ENCODE peak calls at places on chromosomes 13 and 19, in ten cellular contexts. K is pancreas; G is A549; N is CD8-positive, alpha-beta T cell; X is epithelial cell of esophagus; D is progenitor cell of endocrine pancreas; L is WTC11; B is psoas muscle; E is neural crest cell; C is mesothelial cell of epicardium. Y is an unnamed sample.

GRCh38 chr13:44257806-44258205 is 115.8 kb upstream of the SERP2 start:
- DNase-seq in K (no peak), G (no peak), N (no peak), X (no peak), D (no peak), L (no peak), B (no peak), E (no peak), C (no peak), Y (no peak)

GRCh38 chr13:76647550-76647949 is 238.7 kb downstream of the KCTD12 start:
- DNase-seq in K (no peak), G (no peak), N (no peak), X (peak), D (no peak), L (no peak), B (no peak), E (no peak), C (no peak), Y (no peak)

GRCh38 chr13:28408235-28408848 is 86.6 kb downstream of the FLT1 start:
- DNase-seq in K (no peak), G (no peak), N (no peak), X (no peak), D (no peak), L (no peak), B (peak), E (no peak), C (no peak), Y (no peak)

GRCh38 chr19:2905918-2906519 is 5.3 kb downstream of the ZNF57 start:
- DNase-seq in K (no peak), G (no peak), N (no peak), X (no peak), D (no peak), L (no peak), B (no peak), E (no peak), C (no peak), Y (no peak)

GRCh38 chr13:111623170-111623569 is 302.7 kb downstream of the TEX29 start:
- DNase-seq in K (no peak), G (no peak), N (peak), X (no peak), D (no peak), L (no peak), B (no peak), E (no peak), C (no peak), Y (no peak)

GRCh38 chr19:24074720-24075119 is 12.3 kb upstream of the ZNF254 start:
- DNase-seq in K (no peak), G (no peak), N (peak), X (peak), D (no peak), L (no peak), B (no peak), E (no peak), C (no peak), Y (no peak)

GRCh38 chr13:27170221-27170520 is 1.4 kb downstream of the USP12 start:
- DNase-seq in K (no peak), G (no peak), N (no peak), X (peak), D (no peak), L (no peak), B (no peak), E (no peak), C (no peak), Y (no peak)

GRCh38 chr19:28793391-28794168 is 419.4 kb downstream of the UQCRFS1 start:
- DNase-seq in K (peak), G (no peak), N (no peak), X (no peak), D (peak), L (peak), B (no peak), E (peak), C (no peak), Y (no peak)

GRCh38 chr19:44452367-44452766 is 4.1 kb upstream of the ZNF229 start:
- DNase-seq in K (no peak), G (no peak), N (no peak), X (no peak), D (no peak), L (no peak), B (no peak), E (no peak), C (no peak), Y (no peak)

GRCh38 chr13:112959206-112959605 is 9.8 kb upstream of the MCF2L start:
- DNase-seq in K (no peak), G (no peak), N (no peak), X (no peak), D (no peak), L (no peak), B (no peak), E (no peak), C (no peak), Y (no peak)

GRCh38 chr19:6060600-6061391 is 49.5 kb downstream of the RFX2 start:
- DNase-seq in K (no peak), G (no peak), N (peak), X (no peak), D (no peak), L (no peak), B (peak), E (no peak), C (no peak), Y (no peak)

GRCh38 chr19:10395003-10395402 is 8.3 kb downstream of the CDC37 start:
- DNase-seq in K (no peak), G (no peak), N (no peak), X (no peak), D (no peak), L (no peak), B (no peak), E (no peak), C (no peak), Y (no peak)
- TF ChIP-seq CTCF in K (no peak), G (no peak), N (no peak), X (no peak), D (no peak), L (no peak), B (no peak), E (no peak), C (no peak), Y (no peak)

DNA sequence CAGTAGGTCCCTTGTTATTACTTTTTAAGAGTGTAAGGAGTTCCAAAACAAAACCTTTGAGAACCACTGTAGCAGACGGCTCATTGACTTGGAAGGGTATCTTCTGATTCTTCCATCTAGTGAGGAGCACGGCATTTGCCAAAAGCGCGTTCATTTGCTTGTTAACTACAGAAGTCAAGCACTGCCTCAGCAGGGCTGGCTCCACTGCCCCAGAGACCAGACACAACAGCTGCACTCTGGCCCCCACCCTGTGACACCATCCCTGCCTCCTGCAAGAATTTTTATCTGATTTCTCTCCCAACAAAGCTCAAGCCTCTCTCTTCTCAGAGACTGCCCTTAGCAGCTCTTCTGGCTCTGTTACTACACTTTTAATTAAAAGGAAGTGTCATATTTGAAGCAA is 20.7 kb upstream of the XPO4 start:
- DNase-seq in K (no peak), G (no peak), N (peak), X (no peak), D (no peak), L (no peak), B (no peak), E (no peak), C (no peak), Y (no peak)
- TF ChIP-seq CTCF in K (no peak), G (no peak), N (no peak), X (no peak), D (no peak), L (no peak), B (no peak), E (no peak), C (no peak), Y (no peak)

DNA sequence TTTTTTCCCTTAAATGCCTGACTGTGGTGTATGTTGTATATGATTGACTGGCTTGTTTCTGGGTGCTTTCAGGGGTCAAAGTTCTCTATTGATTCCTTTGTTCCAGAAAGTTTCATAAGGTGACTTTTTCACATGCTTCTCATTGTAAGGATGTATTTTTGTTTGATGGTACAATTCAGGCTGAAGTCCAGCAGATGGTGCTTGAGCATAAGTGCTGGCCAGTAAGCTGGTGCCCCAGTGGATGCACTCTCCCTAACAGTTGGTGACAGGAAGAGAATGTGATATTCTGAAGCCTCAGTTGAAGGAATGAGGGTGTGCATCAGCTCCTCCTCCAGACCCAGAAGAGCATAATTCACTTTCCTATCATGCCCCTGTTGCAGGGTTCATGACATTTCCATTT is 1941.6 kb upstream of the PRR20A start:
- DNase-seq in K (no peak), G (no peak), N (no peak), X (no peak), D (no peak), L (no peak), B (no peak), E (no peak), C (no peak), Y (no peak)
- TF ChIP-seq CTCF in K (no peak), G (no peak), N (no peak), X (no peak), D (peak), L (no peak), B (no peak), E (peak), C (no peak), Y (no peak)

GRCh38 chr19:16088351-16088984 is 12.2 kb downstream of the TPM4 start:
- DNase-seq in K (peak), G (no peak), N (no peak), X (no peak), D (no peak), L (no peak), B (no peak), E (no peak), C (no peak), Y (no peak)
- TF ChIP-seq CTCF in K (no peak), G (no peak), N (no peak), X (no peak), D (peak), L (no peak), B (peak), E (peak), C (no peak), Y (no peak)

GRCh38 chr19:17795495-17795856 is 538 bp downstream of the B3GNT3 start:
- DNase-seq in K (no peak), G (no peak), N (no peak), X (no peak), D (no peak), L (no peak), B (no peak), E (no peak), C (no peak), Y (no peak)

GRCh38 chr19:17794731-17795494 is at the start of gene B3GNT3:
- DNase-seq in K (peak), G (peak), N (peak), X (peak), D (no peak), L (peak), B (no peak), E (no peak), C (peak), Y (no peak)

GRCh38 chr19:17796838-17797168 is 1.9 kb downstream of the B3GNT3 start:
- DNase-seq in K (no peak), G (no peak), N (no peak), X (no peak), D (no peak), L (no peak), B (no peak), E (no peak), C (no peak), Y (no peak)

GRCh38 chr19:17796013-17796837 is 1.3 kb downstream of the B3GNT3 start:
- DNase-seq in K (no peak), G (no peak), N (no peak), X (no peak), D (no peak), L (no peak), B (no peak), E (no peak), C (no peak), Y (no peak)

DNA sequence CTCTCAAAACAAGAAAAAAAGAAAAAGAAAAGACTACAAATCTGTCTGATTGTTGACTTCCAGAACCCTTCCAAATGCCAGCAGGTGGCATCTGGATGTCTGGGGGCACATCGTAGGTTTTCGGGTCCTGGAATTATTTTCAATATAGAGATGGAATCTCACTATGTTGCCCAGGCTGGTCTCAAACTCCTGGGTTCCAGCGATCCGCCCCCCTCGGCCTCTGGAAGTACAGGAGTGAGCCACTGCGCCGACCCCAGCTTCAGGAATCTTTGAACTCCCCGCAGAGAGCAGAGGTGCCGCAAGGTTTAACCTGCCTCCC is 567 bp upstream of the B3GNT3 start:
- DNase-seq in K (no peak), G (no peak), N (no peak), X (no peak), D (no peak), L (no peak), B (no peak), E (no peak), C (no peak), Y (no peak)
- TF ChIP-seq CTCF in K (no peak), G (peak), N (no peak), X (no peak), D (no peak), L (no peak), B (no peak), E (no peak), C (no peak), Y (no peak)

GRCh38 chr19:40804783-40805242 is 5.8 kb downstream of the EGLN2 start:
- DNase-seq in K (no peak), G (no peak), N (peak), X (no peak), D (no peak), L (no peak), B (no peak), E (no peak), C (no peak), Y (no peak)
- TF ChIP-seq CTCF in K (no peak), G (peak), N (no peak), X (peak), D (no peak), L (no peak), B (no peak), E (no peak), C (no peak), Y (no peak)

GRCh38 chr13:104773775-104774174 is 1707.6 kb upstream of the SLC10A2 start:
- DNase-seq in K (no peak), G (peak), N (no peak), X (peak), D (no peak), L (no peak), B (no peak), E (no peak), C (no peak), Y (no peak)
- TF ChIP-seq CTCF in K (peak), G (peak), N (peak), X (peak), D (peak), L (peak), B (peak), E (peak), C (no peak), Y (no peak)

GRCh38 chr19:21698215-21698614 is 69.2 kb downstream of the ZNF100 start:
- DNase-seq in K (no peak), G (no peak), N (no peak), X (peak), D (no peak), L (no peak), B (no peak), E (no peak), C (no peak), Y (no peak)
- TF ChIP-seq CTCF in K (peak), G (no peak), N (peak), X (peak), D (peak), L (peak), B (peak), E (peak), C (peak), Y (no peak)

Y was measured in activated B cell treated with CpG ODN at 0.5 μM for 24 hours.